ENCODE peak calls at places on chromosomes 7 and 10, in four cellular contexts. One of them, this sample, is unnamed.

GRCh38 chr7:100372694-100373093 is 593 bp upstream of the PILRA start:
- DNase-seq in SK-N-SH: no peak
- DNase-seq in K562: no peak
- DNase-seq in H1: no peak
- DNase-seq in this sample: no peak

GRCh38 chr10:124715479-124715878 is 28.7 kb downstream of the FAM53B start:
- DNase-seq in K562: no peak
- DNase-seq in SK-N-SH: no peak
- DNase-seq in H1: no peak
- DNase-seq in this sample: no peak

GRCh38 chr7:131131012-131131745 is 196.5 kb upstream of the MKLN1 start:
- DNase-seq in K562: no peak
- DNase-seq in H1: no peak
- DNase-seq in SK-N-SH: no peak
- DNase-seq in this sample: no peak

GRCh38 chr7:138684360-138684759 is 16.8 kb downstream of the SVOPL start:
- DNase-seq in K562: no peak
- DNase-seq in H1: no peak
- DNase-seq in SK-N-SH: no peak
- DNase-seq in this sample: no peak

GRCh38 chr10:99711129-99711719 is 20.7 kb downstream of the COX15 start:
- DNase-seq in SK-N-SH: peak; percentile 39
- DNase-seq in K562: peak; percentile 42
- DNase-seq in H1: no peak
- DNase-seq in this sample: no peak

GRCh38 chr10:116109481-116109880 is 163.5 kb downstream of the GFRA1 start:
- DNase-seq in SK-N-SH: no peak
- DNase-seq in H1: no peak
- DNase-seq in K562: no peak
- DNase-seq in this sample: no peak

GRCh38 chr10:20944789-20945502 is 47.8 kb upstream of the NEBL start:
- DNase-seq in H1: no peak
- DNase-seq in K562: no peak
- DNase-seq in SK-N-SH: no peak
- DNase-seq in this sample: no peak

GRCh38 chr7:157436076-157436475 is 99.3 kb downstream of the DNAJB6 start:
- DNase-seq in K562: no peak
- DNase-seq in SK-N-SH: no peak
- DNase-seq in H1: no peak
- DNase-seq in this sample: no peak

GRCh38 chr7:54904986-54905385 is 113.8 kb upstream of the EGFR start:
- DNase-seq in K562: no peak
- DNase-seq in SK-N-SH: no peak
- DNase-seq in H1: no peak
- DNase-seq in this sample: no peak

GRCh38 chr10:29839826-29840515 is 205.2 kb upstream of the SVIL start:
- DNase-seq in K562: no peak
- DNase-seq in SK-N-SH: no peak
- DNase-seq in H1: no peak
- DNase-seq in this sample: peak; percentile 43

GRCh38 chr7:137985253-137985896 is 16.5 kb downstream of the CREB3L2 start:
- DNase-seq in K562: no peak
- DNase-seq in SK-N-SH: no peak
- DNase-seq in H1: no peak
- DNase-seq in this sample: peak; percentile 25

GRCh38 chr7:130127404-130128395 is 57.4 kb downstream of the KLHDC10 start:
- DNase-seq in H1: no peak
- DNase-seq in K562: no peak
- DNase-seq in SK-N-SH: no peak
- DNase-seq in this sample: no peak

GRCh38 chr10:5033061-5033770 is 29.6 kb upstream of the AKR1C2 start:
- DNase-seq in SK-N-SH: no peak
- DNase-seq in K562: peak; percentile 18
- DNase-seq in H1: no peak
- DNase-seq in this sample: no peak

GRCh38 chr7:2757904-2758672 is 70.1 kb downstream of the AMZ1 start:
- DNase-seq in K562: peak; percentile 73
- DNase-seq in H1: no peak
- DNase-seq in SK-N-SH: peak; percentile 80
- DNase-seq in this sample: no peak

GRCh38 chr10:43111101-43111500 is 27.1 kb upstream of the CSGALNACT2 start:
- DNase-seq in H1: no peak
- DNase-seq in SK-N-SH: no peak
- DNase-seq in K562: no peak
- DNase-seq in this sample: no peak

GRCh38 chr7:11261470-11261869 is 287.8 kb downstream of the PHF14 start:
- DNase-seq in H1: no peak
- DNase-seq in SK-N-SH: peak; percentile 26
- DNase-seq in K562: no peak
- DNase-seq in this sample: no peak

GRCh38 chr10:122062831-122063674 is 74.1 kb downstream of the TACC2 start:
- DNase-seq in K562: peak; percentile 65
- DNase-seq in SK-N-SH: peak; percentile 36
- DNase-seq in H1: peak; percentile 50
- DNase-seq in this sample: peak; percentile 39

GRCh38 chr7:139650429-139651100 is 127.1 kb downstream of the CLEC2L start:
- DNase-seq in K562: no peak
- DNase-seq in SK-N-SH: no peak
- DNase-seq in H1: no peak
- DNase-seq in this sample: no peak

GRCh38 chr7:151710646-151711434 is 166.1 kb downstream of the PRKAG2 start:
- DNase-seq in SK-N-SH: no peak
- DNase-seq in H1: no peak
- DNase-seq in K562: no peak
- DNase-seq in this sample: no peak

GRCh38 chr7:66348959-66349358 is 143.8 kb downstream of the TPST1 start:
- DNase-seq in K562: no peak
- DNase-seq in SK-N-SH: no peak
- DNase-seq in H1: no peak
- DNase-seq in this sample: no peak

GRCh38 chr10:112510384-112510783 is 63.4 kb downstream of the VTI1A start:
- DNase-seq in SK-N-SH: no peak
- DNase-seq in H1: no peak
- DNase-seq in K562: no peak
- DNase-seq in this sample: no peak

GRCh38 chr7:151665363-151665762 is 145.7 kb upstream of the RHEB start:
- DNase-seq in K562: no peak
- DNase-seq in SK-N-SH: no peak
- DNase-seq in H1: no peak
- DNase-seq in this sample: no peak

GRCh38 chr10:85667638-85668233 is 698.9 kb downstream of the GRID1 start:
- DNase-seq in SK-N-SH: no peak
- DNase-seq in K562: no peak
- DNase-seq in H1: peak; percentile 36
- DNase-seq in this sample: peak; percentile 11

GRCh38 chr10:97719602-97720001 is 6.1 kb downstream of the MARVELD1 start:
- DNase-seq in K562: no peak
- DNase-seq in H1: no peak
- DNase-seq in SK-N-SH: no peak
- DNase-seq in this sample: no peak

GRCh38 chr10:59887972-59888640 is 18.2 kb downstream of the CCDC6 start:
- DNase-seq in K562: no peak
- DNase-seq in SK-N-SH: no peak
- DNase-seq in H1: no peak
- DNase-seq in this sample: no peak

GRCh38 chr10:128867819-128868218 is 599.2 kb upstream of the MGMT start:
- DNase-seq in H1: no peak
- DNase-seq in K562: no peak
- DNase-seq in SK-N-SH: no peak
- DNase-seq in this sample: no peak

GRCh38 chr7:74097937-74098614 is 14.5 kb downstream of the LIMK1 start:
- DNase-seq in K562: peak; percentile 6
- DNase-seq in H1: no peak
- DNase-seq in SK-N-SH: peak; percentile 67
- DNase-seq in this sample: no peak

GRCh38 chr10:72665925-72666324 is 26.0 kb upstream of the MCU start:
- DNase-seq in H1: no peak
- DNase-seq in K562: no peak
- DNase-seq in SK-N-SH: no peak
- DNase-seq in this sample: no peak

GRCh38 chr7:150432915-150433892 is 17.2 kb upstream of the GIMAP8 start:
- DNase-seq in SK-N-SH: no peak
- DNase-seq in K562: no peak
- DNase-seq in H1: no peak
- DNase-seq in this sample: no peak

GRCh38 chr7:107865956-107866775 is 24.8 kb upstream of the DLD start:
- DNase-seq in K562: no peak
- DNase-seq in SK-N-SH: no peak
- DNase-seq in H1: no peak
- DNase-seq in this sample: no peak

GRCh38 chr10:83603708-83604107 is 535.6 kb upstream of the GHITM start:
- DNase-seq in SK-N-SH: no peak
- DNase-seq in H1: no peak
- DNase-seq in K562: no peak
- DNase-seq in this sample: no peak

GRCh38 chr10:650691-651615 is 38.5 kb downstream of the DIP2C start:
- DNase-seq in SK-N-SH: no peak
- DNase-seq in H1: no peak
- DNase-seq in K562: no peak
- DNase-seq in this sample: no peak
- TF ChIP-seq TEAD4 in SK-N-SH: no peak
- TF ChIP-seq TEAD4 in H1: no peak
- TF ChIP-seq TEAD4 in K562: no peak
- TF ChIP-seq TEAD4 in this sample: no peak

GRCh38 chr7:31695856-31696255 is 8.8 kb downstream of the PPP1R17 start:
- DNase-seq in H1: no peak
- DNase-seq in SK-N-SH: no peak
- DNase-seq in K562: no peak
- DNase-seq in this sample: no peak

GRCh38 chr7:31696270-31696669 is 9.3 kb downstream of the PPP1R17 start:
- DNase-seq in SK-N-SH: no peak
- DNase-seq in K562: no peak
- DNase-seq in H1: no peak
- DNase-seq in this sample: no peak

GRCh38 chr7:31702354-31702753 is 15.3 kb downstream of the PPP1R17 start:
- DNase-seq in H1: no peak
- DNase-seq in K562: no peak
- DNase-seq in SK-N-SH: no peak
- DNase-seq in this sample: no peak

GRCh38 chr7:31699050-31699449 is 12.0 kb downstream of the PPP1R17 start:
- DNase-seq in K562: no peak
- DNase-seq in H1: no peak
- DNase-seq in SK-N-SH: no peak
- DNase-seq in this sample: no peak
- TF ChIP-seq CTCF in K562: no peak
- TF ChIP-seq CTCF in H1: no peak
- TF ChIP-seq CTCF in SK-N-SH: no peak
- TF ChIP-seq CTCF in this sample: no peak

GRCh38 chr10:123150229-123150985 is 2.5 kb downstream of the HMX2 start:
- DNase-seq in K562: no peak
- DNase-seq in SK-N-SH: no peak
- DNase-seq in H1: no peak
- DNase-seq in this sample: no peak
- TF ChIP-seq TEAD4 in K562: no peak
- TF ChIP-seq TEAD4 in SK-N-SH: no peak
- TF ChIP-seq TEAD4 in H1: no peak
- TF ChIP-seq TEAD4 in this sample: no peak

GRCh38 chr10:82377608-82378007 is 502.6 kb downstream of the NRG3 start:
- DNase-seq in H1: no peak
- DNase-seq in K562: no peak
- DNase-seq in SK-N-SH: no peak
- DNase-seq in this sample: peak; percentile 33
- TF ChIP-seq CTCF in H1: no peak
- TF ChIP-seq CTCF in K562: no peak
- TF ChIP-seq CTCF in SK-N-SH: peak; percentile 33
- TF ChIP-seq CTCF in this sample: no peak

GRCh38 chr10:15603446-15604011 is 116.2 kb downstream of the ITGA8 start:
- DNase-seq in K562: peak; percentile 37
- DNase-seq in SK-N-SH: no peak
- DNase-seq in H1: no peak
- DNase-seq in this sample: no peak

GRCh38 chr10:15605740-15606369 is 113.9 kb downstream of the ITGA8 start:
- DNase-seq in K562: no peak
- DNase-seq in SK-N-SH: no peak
- DNase-seq in H1: no peak
- DNase-seq in this sample: no peak

GRCh38 chr10:15609291-15609690 is 110.4 kb downstream of the ITGA8 start:
- DNase-seq in H1: no peak
- DNase-seq in K562: no peak
- DNase-seq in SK-N-SH: no peak
- DNase-seq in this sample: no peak
- TF ChIP-seq TEAD4 in H1: no peak
- TF ChIP-seq TEAD4 in K562: no peak
- TF ChIP-seq TEAD4 in SK-N-SH: no peak
- TF ChIP-seq TEAD4 in this sample: no peak